ENCODE peak calls at places on chromosomes 11 and 22, in four cellular contexts. M is neuronal stem cell, O is psoas muscle, Z is AG04449. A is an unnamed sample.

GRCh38 chr11:60145677-60146076 is 37.2 kb downstream of the MS4A6A start:
- DNase-seq in M (no peak), O (no peak), Z (no peak), A (no peak)

GRCh38 chr11:46604796-46605195 is 11.0 kb upstream of the AMBRA1 start:
- DNase-seq in M (no peak), O (no peak), Z (no peak), A (no peak)

GRCh38 chr22:33873186-33873585 is 47.1 kb downstream of the LARGE1 start:
- DNase-seq in M (no peak), O (peak), Z (no peak), A (no peak)

GRCh38 chr22:49543876-49544275 is 283.8 kb downstream of the BRD1 start:
- DNase-seq in M (no peak), O (no peak), Z (no peak), A (no peak)

GRCh38 chr22:28629420-28630184 is 50.0 kb downstream of the TTC28 start:
- DNase-seq in M (no peak), O (no peak), Z (no peak), A (no peak)

GRCh38 chr22:19352766-19353165 is 61.2 kb upstream of the CLTCL1 start:
- DNase-seq in M (no peak), O (no peak), Z (no peak), A (no peak)

GRCh38 chr22:19396561-19396933 is 35.0 kb downstream of the HIRA start:
- DNase-seq in M (no peak), O (no peak), Z (no peak), A (no peak)

GRCh38 chr22:26806445-26807170 is 149.2 kb downstream of the MIAT start:
- DNase-seq in M (no peak), O (no peak), Z (no peak), A (no peak)

GRCh38 chr11:29268733-29269132 is 748.1 kb downstream of the KCNA4 start:
- DNase-seq in M (no peak), O (no peak), Z (no peak), A (no peak)

GRCh38 chr22:46934172-46934745 is 171.8 kb downstream of the TBC1D22A start:
- DNase-seq in M (no peak), O (no peak), Z (no peak), A (no peak)

GRCh38 chr11:102393272-102393730 is 46.3 kb downstream of the BIRC2 start:
- DNase-seq in M (no peak), O (no peak), Z (no peak), A (no peak)

GRCh38 chr11:67484847-67485311 is 2.1 kb downstream of the AIP start:
- DNase-seq in M (no peak), O (no peak), Z (no peak), A (no peak)

GRCh38 chr11:16741473-16741872 is 3.0 kb downstream of the C11orf58 start:
- DNase-seq in M (no peak), O (peak), Z (no peak), A (no peak)

GRCh38 chr11:99325807-99326206 is 305.1 kb downstream of the CNTN5 start:
- DNase-seq in M (no peak), O (no peak), Z (peak), A (no peak)

GRCh38 chr11:121648306-121648705 is 195.5 kb upstream of the SORL1-AS1 start:
- DNase-seq in M (no peak), O (no peak), Z (no peak), A (no peak)

GRCh38 chr11:1049911-1050580 is 13.5 kb upstream of the MUC6 start:
- DNase-seq in M (no peak), O (peak), Z (no peak), A (no peak)

GRCh38 chr11:123197711-123198110 is 2.7 kb upstream of the CLMP start:
- DNase-seq in M (no peak), O (no peak), Z (no peak), A (no peak)

GRCh38 chr22:39559456-39560105 is 11.0 kb upstream of the CACNA1I start:
- DNase-seq in M (no peak), O (no peak), Z (no peak), A (peak)

GRCh38 chr22:20926243-20926642 is 9.0 kb downstream of the CRKL start:
- DNase-seq in M (no peak), O (no peak), Z (no peak), A (no peak)

GRCh38 chr22:44363214-44363979 is 50.6 kb upstream of the SHISAL1 start:
- DNase-seq in M (no peak), O (peak), Z (peak), A (no peak)

GRCh38 chr22:43412808-43413785 is 1.3 kb downstream of the MPPED1 start:
- DNase-seq in M (peak), O (no peak), Z (no peak), A (no peak)

GRCh38 chr11:94112182-94112960 is 16.3 kb upstream of the PANX1 start:
- DNase-seq in M (no peak), O (no peak), Z (no peak), A (no peak)

GRCh38 chr11:13339196-13340153 is 61.9 kb downstream of the BMAL1 start:
- DNase-seq in M (no peak), O (no peak), Z (peak), A (no peak)

GRCh38 chr11:27496461-27496860 is 10.1 kb downstream of the LIN7C start:
- DNase-seq in M (no peak), O (no peak), Z (no peak), A (no peak)

GRCh38 chr22:19740586-19740985 is 17.2 kb downstream of the GP1BB start:
- DNase-seq in M (no peak), O (no peak), Z (no peak), A (no peak)

GRCh38 chr11:83073884-83074283 is 2.2 kb upstream of the RAB30 start:
- DNase-seq in M (no peak), O (no peak), Z (no peak), A (no peak)

GRCh38 chr22:33640900-33641299 is 279.4 kb downstream of the LARGE1 start:
- DNase-seq in M (no peak), O (no peak), Z (no peak), A (no peak)

GRCh38 chr11:61683961-61684869 is 4.0 kb downstream of the DAGLA start:
- DNase-seq in M (no peak), O (peak), Z (no peak), A (no peak)

A was measured in progenitor cell of endocrine pancreas.